ENCODE peak calls at places on chromosomes 1 and 21, in six cellular contexts. C is uterus, I is esophagus squamous epithelium, R is body of pancreas, D is breast epithelium, O is spleen. H is an unnamed sample.

GRCh38 chr1:208052926-208053407 is 142.0 kb upstream of the CD34 start:
- DNase-seq in R (no peak), I (no peak), D (no peak), C (no peak), O (no peak), H (no peak)

GRCh38 chr1:95370671-95370992 is 136.6 kb downstream of the RWDD3 start:
- DNase-seq in I (no peak), C (no peak), D (no peak), R (no peak), O (no peak), H (no peak)

GRCh38 chr21:35779690-35780570 is 280.4 kb downstream of the SETD4 start:
- DNase-seq in D (peak; percentile 32), O (no peak), I (no peak), C (no peak), R (peak; percentile 56), H (no peak)

GRCh38 chr1:238408737-238409136 is 518.0 kb upstream of the ZP4 start:
- DNase-seq in C (no peak), D (no peak), I (no peak), O (no peak), R (no peak), H (no peak)

GRCh38 chr1:22831729-22832413 is 121.2 kb downstream of the EPHB2 start:
- DNase-seq in D (peak; percentile 39), R (no peak), I (no peak), O (peak; percentile 51), C (no peak), H (no peak)

GRCh38 chr1:202010042-202011015 is at the start of gene ELF3:
- DNase-seq in D (peak; percentile 95), O (peak; percentile 61), C (no peak), R (peak; percentile 98), I (no peak), H (no peak)

GRCh38 chr1:236516929-236517704 is 6.7 kb upstream of the LGALS8 start:
- DNase-seq in C (no peak), R (no peak), O (no peak), D (no peak), I (no peak), H (no peak)

GRCh38 chr21:34266322-34266721 is 97.5 kb upstream of the KCNE2 start:
- DNase-seq in I (no peak), C (no peak), D (no peak), O (no peak), R (no peak), H (no peak)

GRCh38 chr1:28971980-28972771 is 57.8 kb downstream of the EPB41 start:
- DNase-seq in I (no peak), R (no peak), D (no peak), O (no peak), C (peak; percentile 66), H (no peak)

GRCh38 chr1:53063744-53064515 is 1.9 kb downstream of the PODN start:
- DNase-seq in R (no peak), D (no peak), C (no peak), I (no peak), O (no peak), H (no peak)

GRCh38 chr21:29657228-29657989 is 282.4 kb downstream of the GRIK1 start:
- DNase-seq in C (no peak), R (peak; percentile 9), D (no peak), I (no peak), O (no peak), H (no peak)

GRCh38 chr1:25651036-25651640 is 34.5 kb downstream of the MAN1C1 start:
- DNase-seq in D (peak; percentile 10), R (no peak), O (no peak), I (no peak), C (no peak), H (no peak)

GRCh38 chr1:101364370-101365120 is 127.7 kb downstream of the S1PR1 start:
- DNase-seq in O (no peak), R (no peak), D (no peak), C (no peak), I (no peak), H (no peak)

GRCh38 chr1:44154665-44155064 is 13.2 kb upstream of the KLF18 start:
- DNase-seq in I (no peak), O (no peak), D (no peak), C (no peak), R (no peak), H (no peak)

GRCh38 chr1:47233165-47233564 is 1.1 kb upstream of the TAL1 start:
- DNase-seq in R (no peak), O (no peak), C (no peak), I (no peak), D (no peak), H (no peak)

GRCh38 chr1:77018386-77019156 is 151.3 kb downstream of the ST6GALNAC5 start:
- DNase-seq in D (peak; percentile 26), O (no peak), I (no peak), C (no peak), R (no peak), H (no peak)

GRCh38 chr21:45801129-45801735 is 157.7 kb downstream of the PCBP3 start:
- DNase-seq in O (no peak), I (no peak), C (no peak), D (no peak), R (no peak), H (no peak)
- TF ChIP-seq POLR2A in O (no peak), I (no peak), C (no peak), D (no peak), R (no peak), H (no peak)

GRCh38 chr1:42737257-42737656 is 2.8 kb downstream of the CLDN19 start:
- DNase-seq in C (no peak), I (no peak), D (peak; percentile 34), R (peak; percentile 90), O (no peak), H (no peak)
- TF ChIP-seq CTCF in C (no peak), I (no peak), D (no peak), R (no peak), O (no peak), H (no peak)

DNA sequence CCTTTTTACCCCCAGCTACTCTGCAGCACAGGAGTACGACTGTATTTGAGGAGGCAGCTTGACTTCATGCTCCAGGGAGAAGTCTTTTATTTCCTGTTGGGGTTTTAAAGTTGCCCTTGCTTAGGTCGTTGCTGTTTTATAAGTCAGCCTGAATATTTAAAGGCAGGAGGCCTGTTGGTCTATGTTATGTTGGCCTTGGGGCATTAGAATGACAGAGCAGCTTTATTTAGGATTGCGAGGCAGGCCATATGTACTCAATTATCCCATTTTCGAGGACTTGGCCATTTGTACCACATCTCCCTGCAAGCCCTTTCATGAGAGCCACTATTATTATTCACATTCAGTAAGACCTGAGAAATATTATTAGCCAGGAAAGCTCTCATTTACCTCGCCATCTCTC is 47.0 kb downstream of the KIF26B start:
- DNase-seq in R (no peak), O (no peak), I (no peak), C (no peak), D (no peak), H (no peak)
- H3K36me3 ChIP-seq in R (no peaks in the 10 kb centered on the region), O (no peaks in the 10 kb centered on the region), I (no peaks in the 10 kb centered on the region), C (no peaks in the 10 kb centered on the region), D (no peaks in the 10 kb centered on the region), H (no peaks in the 10 kb centered on the region)

GRCh38 chr1:147084273-147085096 is 87.8 kb downstream of the PRKAB2 start:
- DNase-seq in R (peak; percentile 64), O (peak; percentile 84), D (peak; percentile 61), I (peak; percentile 6), C (peak; percentile 25), H (peak; percentile 42)
- TF ChIP-seq POLR2A in R (peak; percentile 7), O (no peak), D (no peak), I (peak; percentile 22), C (no peak), H (peak; percentile 35)